ENCODE peak calls at places on chromosomes 16 and 17, in nine cellular contexts. V is GF-D8; I is CMK; J is left cardiac atrium; Q is activated gamma-delta T cell treated with Interleukin-2 at 50 U/mL for 16 hours; K is stimulated activated CD4-positive, alpha-beta T cell treated with anti-CD3 and anti-CD28 coated beads, Interleukin-12 subunit alpha, Interleukin-12 subunit beta, amount 100 ng/mL, for 24 hours; L is cardiac septum; M is naive thymus-derived CD8-positive, alpha-beta T cell; B is lower leg skin. R is an unnamed sample.

GRCh38 chr17:73292031-73292531 is 19.7 kb downstream of the CDC42EP4 start:
- DNase-seq in V (no peak), I (no peak), J (peak; percentile 68), Q (no peak), K (no peak), L (peak; percentile 88), M (no peak), B (no peak), R (no peak)

GRCh38 chr17:6473128-6473767 is 29.0 kb downstream of the PIMREG start:
- DNase-seq in V (no peak), I (peak; percentile 21), J (peak; percentile 77), Q (peak; percentile 57), K (peak; percentile 64), L (peak; percentile 84), M (peak; percentile 59), B (peak; percentile 67), R (peak; percentile 87)

GRCh38 chr17:151886-152859 is 14.8 kb downstream of the SCGB1C2 start:
- DNase-seq in V (no peak), I (no peak), J (no peak), Q (no peak), K (no peak), L (peak; percentile 51), M (no peak), B (no peak), R (no peak)

GRCh38 chr16:87664792-87665191 is 62.5 kb downstream of the JPH3 start:
- DNase-seq in V (no peak), I (no peak), J (no peak), Q (no peak), K (no peak), L (no peak), M (no peak), B (no peak), R (no peak)

GRCh38 chr16:28869201-28869600 is 5.6 kb downstream of the SH2B1 start:
- DNase-seq in V (no peak), I (no peak), J (no peak), Q (no peak), K (no peak), L (no peak), M (no peak), B (no peak), R (no peak)

GRCh38 chr16:24700549-24701392 is 28.7 kb upstream of the TNRC6A start:
- DNase-seq in V (no peak), I (no peak), J (peak; percentile 75), Q (no peak), K (no peak), L (peak; percentile 78), M (no peak), B (peak; percentile 90), R (peak; percentile 18)

GRCh38 chr17:76382305-76382802 is 2.1 kb upstream of the SPHK1 start:
- DNase-seq in V (no peak), I (no peak), J (peak; percentile 74), Q (no peak), K (peak; percentile 28), L (no peak), M (no peak), B (no peak), R (no peak)

GRCh38 chr17:32621612-32622312 is 135.0 kb downstream of the CDK5R1 start:
- DNase-seq in V (no peak), I (no peak), J (no peak), Q (no peak), K (no peak), L (no peak), M (no peak), B (no peak), R (no peak)

GRCh38 chr16:57134982-57135381 is 42.6 kb downstream of the CPNE2 start:
- DNase-seq in V (no peak), I (no peak), J (no peak), Q (peak; percentile 35), K (no peak), L (no peak), M (peak; percentile 55), B (no peak), R (no peak)

GRCh38 chr17:47188266-47188665 is 829 bp downstream of the CDC27 start:
- DNase-seq in V (no peak), I (no peak), J (no peak), Q (no peak), K (no peak), L (no peak), M (no peak), B (no peak), R (peak; percentile 13)